ENCODE peak calls at places on chromosomes 16 and 17, in eight cellular contexts. X, D, V, N, Y, U, A and M are unnamed samples. For H3K4me1, the result is how much of the 10 kb centered on the place peaks cover.

GRCh38 chr17:72934927-72935326 is 157.6 kb downstream of the SLC39A11 start:
- DNase-seq in X (no peak), D (no peak), V (no peak), N (no peak), Y (no peak), U (no peak), A (no peak), M (no peak)

GRCh38 chr16:87129771-87130170 is 187.4 kb downstream of the C16orf95 start:
- DNase-seq in X (no peak), D (no peak), V (no peak), N (no peak), Y (no peak), U (peak), A (peak), M (no peak)

GRCh38 chr17:61514491-61514890 is 62.3 kb downstream of the TBX4 start:
- DNase-seq in X (no peak), D (no peak), V (no peak), N (no peak), Y (no peak), U (no peak), A (no peak), M (no peak)

GRCh38 chr16:66520406-66521194 is 29.3 kb downstream of the TK2 start:
- DNase-seq in X (no peak), D (no peak), V (peak), N (peak), Y (peak), U (peak), A (no peak), M (peak)

GRCh38 chr17:64115871-64116534 is 13.9 kb downstream of the ERN1 start:
- DNase-seq in X (no peak), D (no peak), V (no peak), N (peak), Y (no peak), U (peak), A (no peak), M (no peak)

GRCh38 chr17:29590979-29591736 is 1.7 kb upstream of the GIT1 start:
- DNase-seq in X (peak), D (no peak), V (peak), N (no peak), Y (no peak), U (peak), A (no peak), M (no peak)

GRCh38 chr17:63752707-63753106 is 11.1 kb upstream of the STRADA start:
- DNase-seq in X (no peak), D (no peak), V (no peak), N (no peak), Y (no peak), U (no peak), A (no peak), M (no peak)

GRCh38 chr16:77499373-77500285 is 64.8 kb upstream of the ADAMTS18 start:
- DNase-seq in X (no peak), D (no peak), V (no peak), N (peak), Y (peak), U (no peak), A (no peak), M (no peak)

GRCh38 chr17:18248300-18248731 is 10.2 kb downstream of the FLII start:
- DNase-seq in X (peak), D (peak), V (no peak), N (peak), Y (peak), U (peak), A (no peak), M (no peak)

GRCh38 chr16:79475841-79476240 is 124.7 kb downstream of the MAF start:
- DNase-seq in X (no peak), D (no peak), V (no peak), N (no peak), Y (no peak), U (no peak), A (no peak), M (no peak)

GRCh38 chr17:40073454-40074174 is 10.8 kb downstream of the THRA start:
- DNase-seq in X (no peak), D (no peak), V (no peak), N (no peak), Y (no peak), U (no peak), A (no peak), M (no peak)

GRCh38 chr17:40070895-40071719 is 8.3 kb downstream of the THRA start:
- DNase-seq in X (no peak), D (no peak), V (peak), N (peak), Y (peak), U (no peak), A (no peak), M (peak)

GRCh38 chr17:40070644-40070894 is 7.8 kb downstream of the THRA start:
- DNase-seq in X (no peak), D (no peak), V (no peak), N (no peak), Y (no peak), U (no peak), A (no peak), M (no peak)

GRCh38 chr17:40072481-40073346 is 9.9 kb downstream of the THRA start:
- DNase-seq in X (peak), D (no peak), V (no peak), N (no peak), Y (no peak), U (no peak), A (no peak), M (no peak)

DNA sequence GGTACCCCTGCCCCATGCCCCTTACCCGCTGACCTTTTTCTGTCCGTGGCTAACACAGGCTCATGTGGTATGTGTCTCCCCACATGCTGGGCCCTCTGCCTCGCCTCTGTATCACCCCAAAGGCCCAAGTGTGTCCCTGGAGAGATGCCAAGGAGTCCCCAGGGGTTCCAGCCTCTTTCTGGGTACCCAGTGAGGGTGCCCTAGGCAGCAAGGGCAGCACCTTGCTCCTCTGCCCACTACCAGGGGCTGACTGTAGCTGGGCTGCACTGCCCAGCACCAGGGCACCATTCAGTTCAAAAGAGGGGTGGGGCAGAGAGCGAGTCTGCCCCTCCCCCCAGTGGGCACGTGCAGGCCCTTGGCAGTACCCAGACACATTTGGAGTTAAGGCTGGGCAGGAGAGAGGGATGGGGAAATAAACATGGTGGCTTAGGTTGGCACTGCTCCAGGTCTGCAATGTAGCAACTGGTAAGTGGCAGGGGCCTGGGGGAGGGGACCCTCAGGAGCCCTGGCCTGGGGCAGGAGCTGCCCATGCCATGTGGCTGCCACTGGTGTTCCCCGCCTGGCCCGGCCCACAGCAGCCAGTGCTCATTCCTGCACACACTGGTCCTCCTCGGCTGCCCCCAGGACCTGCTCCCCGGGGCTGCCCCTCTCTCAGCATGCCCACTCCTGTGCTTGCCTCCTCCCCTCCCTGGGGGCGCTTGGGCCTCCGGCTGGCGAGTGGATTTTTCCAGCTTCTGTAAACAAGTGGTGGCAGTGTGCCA is 9.1 kb downstream of the THRA start:
- DNase-seq in X (peak), D (no peak), V (peak), N (peak), Y (peak), U (no peak), A (no peak), M (peak)
- H3K4me1 ChIP-seq in X (half or more), D (half or more), V (half or more), N (under half), Y (half or more), U (under half), A (half or more), M (half or more)

GRCh38 chr16:89560413-89561194 is at the start of gene RPL13:
- DNase-seq in X (peak), D (peak), V (peak), N (peak), Y (peak), U (peak), A (peak), M (peak)
- H3K4me1 ChIP-seq in X (under half), D (under half), V (half or more), N (under half), Y (half or more), U (under half), A (under half), M (under half)

GRCh38 chr16:8944113-8944765 is 19.5 kb downstream of the USP7 start:
- DNase-seq in X (no peak), D (no peak), V (no peak), N (peak), Y (no peak), U (no peak), A (no peak), M (no peak)

GRCh38 chr16:8937803-8938202 is 25.9 kb downstream of the USP7 start:
- DNase-seq in X (no peak), D (no peak), V (no peak), N (no peak), Y (no peak), U (peak), A (no peak), M (no peak)

GRCh38 chr16:8943001-8943763 is 20.5 kb downstream of the USP7 start:
- DNase-seq in X (no peak), D (no peak), V (no peak), N (peak), Y (no peak), U (no peak), A (no peak), M (no peak)

GRCh38 chr16:8945626-8946296 is 17.9 kb downstream of the USP7 start:
- DNase-seq in X (no peak), D (no peak), V (no peak), N (no peak), Y (no peak), U (no peak), A (no peak), M (no peak)

DNA sequence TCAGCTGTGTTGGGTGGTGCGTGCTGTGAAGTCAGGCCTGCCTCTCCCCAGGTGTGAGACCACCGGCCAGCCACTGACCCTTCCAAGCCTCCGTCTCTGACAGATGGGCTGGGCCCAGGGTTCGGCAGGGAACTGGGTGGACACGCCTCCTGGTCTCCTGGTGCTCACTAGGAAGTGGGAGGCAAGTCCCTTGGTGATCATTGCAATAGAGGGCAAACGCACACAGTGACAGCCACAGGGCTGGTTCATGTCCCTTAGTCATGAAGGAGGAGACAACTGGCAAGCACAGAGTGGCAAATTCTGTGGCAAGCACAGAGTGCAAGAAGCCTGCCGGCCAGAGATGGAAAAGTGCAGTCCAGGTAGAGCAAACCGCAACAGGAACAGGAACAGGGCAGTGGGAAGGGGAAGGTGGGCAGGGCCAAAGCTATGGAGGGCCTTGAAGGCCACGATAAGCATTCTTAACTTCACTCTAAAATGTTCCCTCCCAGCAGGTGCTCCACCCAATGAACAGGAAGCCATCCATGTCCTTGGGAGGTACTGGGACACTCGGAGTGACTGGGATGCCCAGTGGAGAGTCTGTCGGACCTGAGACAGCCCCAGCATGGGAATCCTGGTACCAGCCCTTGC is 21.9 kb downstream of the USP7 start:
- DNase-seq in X (no peak), D (no peak), V (no peak), N (no peak), Y (no peak), U (no peak), A (no peak), M (no peak)
- H3K4me1 ChIP-seq in X (under half), D (under half), V (half or more), N (under half), Y (half or more), U (under half), A (under half), M (under half)

DNA sequence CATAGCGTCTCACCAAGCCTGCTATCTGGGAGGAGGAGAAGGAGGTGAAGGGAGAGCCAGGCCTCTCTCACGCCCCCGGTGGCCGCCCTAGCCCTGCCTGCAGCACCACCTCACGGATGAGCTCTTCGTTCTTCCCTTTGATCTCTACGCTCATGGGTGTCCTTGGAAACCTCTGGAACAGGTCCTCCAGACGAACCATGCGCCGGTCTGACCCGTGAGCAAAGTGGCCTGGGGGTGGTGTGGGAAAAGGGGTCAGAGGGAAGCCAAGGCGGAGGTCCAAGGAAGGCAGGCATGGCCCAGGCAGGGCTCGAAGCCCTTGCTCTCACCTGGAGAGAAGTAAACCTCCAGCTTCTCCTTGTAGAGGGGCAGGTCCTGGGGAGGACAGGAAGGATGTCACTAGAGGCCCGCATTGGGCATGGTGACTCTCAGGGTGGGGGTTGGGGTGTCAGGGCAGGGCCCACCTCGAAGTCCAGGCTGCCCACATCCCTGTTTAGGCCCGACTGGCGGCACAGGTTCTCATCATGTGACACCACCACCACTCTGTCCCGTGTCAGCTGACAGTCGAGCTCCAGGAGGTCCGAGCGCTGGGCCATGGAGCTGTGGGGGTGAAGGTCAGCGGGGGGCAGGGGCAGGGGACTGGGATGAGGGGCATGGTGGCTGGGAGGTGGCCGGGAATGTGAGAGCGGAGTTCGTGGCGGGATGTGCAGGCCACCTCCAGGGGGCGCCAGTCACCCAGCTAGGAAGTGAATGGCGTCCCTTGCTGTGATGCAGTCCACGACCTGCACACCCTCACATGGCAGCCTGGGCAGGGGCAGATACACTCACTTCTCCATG is 923 bp downstream of the GDPD3 start:
- DNase-seq in X (peak), D (peak), V (peak), N (peak), Y (peak), U (peak), A (peak), M (peak)
- H3K4me1 ChIP-seq in X (under half), D (under half), V (under half), N (under half), Y (under half), U (half or more), A (under half), M (under half)

GRCh38 chr17:62692721-62693431 is 65.4 kb downstream of the MRC2 start:
- DNase-seq in X (peak), D (no peak), V (peak), N (peak), Y (no peak), U (no peak), A (no peak), M (no peak)

GRCh38 chr17:62696256-62696655 is 68.8 kb downstream of the MRC2 start:
- DNase-seq in X (no peak), D (no peak), V (peak), N (peak), Y (no peak), U (no peak), A (no peak), M (no peak)

GRCh38 chr17:62696726-62697490 is 69.4 kb downstream of the MRC2 start:
- DNase-seq in X (no peak), D (no peak), V (peak), N (peak), Y (no peak), U (no peak), A (no peak), M (no peak)

GRCh38 chr17:62692159-62692651 is 64.7 kb downstream of the MRC2 start:
- DNase-seq in X (no peak), D (no peak), V (no peak), N (peak), Y (no peak), U (no peak), A (no peak), M (peak)

DNA sequence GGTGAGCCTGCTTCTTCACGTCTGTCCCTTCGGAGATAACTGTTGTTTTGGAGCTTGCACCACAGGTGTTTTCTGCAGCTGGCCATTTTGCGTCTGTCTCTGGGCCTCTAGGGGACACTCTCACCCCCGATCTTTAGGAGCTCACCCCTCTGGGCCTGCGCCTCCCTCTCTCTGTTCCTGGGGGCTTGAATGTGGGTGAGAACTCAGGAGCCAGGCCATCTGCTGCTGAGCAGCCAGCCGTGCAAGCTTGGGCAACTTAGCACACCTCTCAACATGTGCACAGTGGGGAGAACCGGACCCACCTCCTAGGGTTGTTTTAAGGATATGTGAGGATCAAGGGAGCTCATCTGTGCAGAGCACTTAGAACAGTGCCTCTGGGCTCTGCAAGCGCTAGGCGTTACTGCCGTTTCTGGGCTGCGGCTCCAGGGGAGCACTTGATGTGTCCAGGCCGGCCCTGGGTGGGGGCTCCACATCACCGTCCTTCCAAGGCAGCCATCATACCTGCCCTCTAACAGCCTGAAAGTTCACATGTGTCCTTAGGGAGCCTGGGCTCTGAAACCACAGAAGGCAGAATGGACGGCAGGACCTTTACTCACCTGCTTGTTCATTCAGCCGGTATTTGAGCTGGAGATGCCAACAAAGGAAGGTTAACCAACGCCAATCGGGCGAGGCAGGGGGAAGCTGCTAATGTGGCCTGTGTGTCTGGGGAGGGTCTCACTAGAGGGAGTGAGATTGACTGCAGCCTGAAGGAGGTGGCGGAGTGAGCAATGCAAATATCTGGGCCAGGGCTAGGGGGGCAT is 66.3 kb downstream of the MRC2 start:
- DNase-seq in X (no peak), D (no peak), V (no peak), N (peak), Y (no peak), U (no peak), A (no peak), M (no peak)
- H3K4me1 ChIP-seq in X (under half), D (under half), V (under half), N (under half), Y (under half), U (under half), A (under half), M (under half)

GRCh38 chr17:45293413-45294211 is 23.2 kb downstream of the MAP3K14 start:
- DNase-seq in X (peak), D (no peak), V (peak), N (peak), Y (peak), U (peak), A (no peak), M (peak)

GRCh38 chr17:45294506-45294905 is 22.3 kb downstream of the MAP3K14 start:
- DNase-seq in X (no peak), D (no peak), V (no peak), N (no peak), Y (peak), U (peak), A (no peak), M (no peak)

GRCh38 chr17:45291170-45291805 is 25.5 kb downstream of the MAP3K14 start:
- DNase-seq in X (no peak), D (no peak), V (peak), N (no peak), Y (peak), U (no peak), A (no peak), M (peak)

GRCh38 chr17:45290269-45290765 is 26.5 kb downstream of the MAP3K14 start:
- DNase-seq in X (no peak), D (no peak), V (no peak), N (no peak), Y (no peak), U (no peak), A (no peak), M (no peak)

DNA sequence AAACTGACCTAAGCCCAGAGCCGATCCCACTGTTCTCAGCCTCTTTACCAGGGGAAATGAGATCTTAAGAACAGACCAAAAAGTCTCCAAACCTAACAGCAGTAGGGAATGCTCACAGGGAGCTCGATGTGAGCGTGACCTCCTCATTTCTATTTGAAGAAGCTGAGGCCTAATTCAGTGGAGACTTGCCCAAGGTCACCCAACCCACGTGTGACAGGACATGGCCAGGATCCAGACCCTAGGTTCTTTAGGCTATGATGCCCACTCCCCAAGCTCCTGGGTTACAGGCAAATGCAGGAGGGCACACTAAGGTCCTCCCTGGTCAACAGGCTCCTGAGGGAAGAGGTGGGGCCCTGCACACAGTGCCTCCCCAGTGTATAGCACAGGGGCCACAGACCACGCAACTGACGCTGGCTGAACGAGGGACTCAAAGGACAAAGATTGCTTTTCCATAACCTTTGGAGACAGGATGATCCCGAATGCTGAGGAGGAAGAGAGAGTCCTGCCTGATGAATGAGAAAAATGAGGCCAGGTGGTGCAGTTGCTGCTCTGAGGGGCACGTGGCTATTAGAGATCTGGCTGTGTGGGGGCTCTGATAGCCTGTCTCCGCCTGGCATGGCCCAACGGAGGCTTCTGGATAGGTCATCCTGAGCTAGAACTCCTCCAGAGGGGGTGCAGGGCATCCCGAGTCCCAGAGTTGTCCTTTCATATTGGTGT is 24.0 kb downstream of the MAP3K14 start:
- DNase-seq in X (no peak), D (no peak), V (no peak), N (no peak), Y (no peak), U (no peak), A (no peak), M (no peak)
- H3K4me1 ChIP-seq in X (half or more), D (under half), V (half or more), N (under half), Y (half or more), U (half or more), A (under half), M (half or more)